ENCODE peak calls at places on chromosomes 12 and 14, in six cellular contexts. Z is IMR-90, B is SK-N-SH, P is WERI-Rb-1, C is testis, S is tibial nerve. V is an unnamed sample.

GRCh38 chr12:116332705-116333380 is 55.4 kb upstream of the MED13L start:
- DNase-seq in C (no peak), Z (no peak), S (no peak), B (no peak), P (no peak), V (peak)

GRCh38 chr12:62113366-62114011 is 146.7 kb upstream of the USP15 start:
- DNase-seq in Z (no peak), P (no peak), S (no peak), C (no peak), B (no peak), V (no peak)

GRCh38 chr14:76514599-76514998 is 138.7 kb downstream of the ESRRB start:
- DNase-seq in B (no peak), Z (peak), P (peak), C (no peak), S (no peak), V (peak)

GRCh38 chr14:97602438-97603117 is 805.4 kb downstream of the VRK1 start:
- DNase-seq in C (no peak), B (no peak), P (no peak), Z (no peak), S (no peak), V (no peak)

GRCh38 chr14:66247662-66248061 is 238.5 kb upstream of the CCDC196 start:
- DNase-seq in S (no peak), B (peak), P (no peak), C (no peak), Z (no peak), V (peak)

GRCh38 chr12:57590892-57591566 is at the start of gene PIP4K2C:
- DNase-seq in C (peak), S (peak), B (peak), P (peak), Z (peak), V (peak)

GRCh38 chr12:124413915-124414314 is 119.0 kb downstream of the RFLNA start:
- DNase-seq in C (no peak), Z (no peak), P (no peak), S (no peak), B (no peak), V (no peak)

GRCh38 chr12:70619471-70620152 is 17.6 kb downstream of the PTPRB start:
- DNase-seq in B (no peak), Z (peak), S (no peak), P (no peak), C (no peak), V (no peak)

GRCh38 chr14:28785096-28785952 is 18.7 kb downstream of the FOXG1 start:
- DNase-seq in Z (peak), B (no peak), S (no peak), P (peak), C (peak), V (no peak)

GRCh38 chr12:98752726-98753125 is 107.6 kb downstream of the APAF1 start:
- DNase-seq in C (no peak), B (no peak), Z (peak), S (no peak), P (no peak), V (peak)

GRCh38 chr12:48002179-48002601 is 2.1 kb downstream of the COL2A1 start:
- DNase-seq in C (no peak), S (no peak), B (peak), Z (no peak), P (no peak), V (no peak)

GRCh38 chr14:38211258-38211735 is 3.6 kb downstream of the SSTR1 start:
- DNase-seq in S (no peak), B (no peak), P (no peak), Z (no peak), C (no peak), V (no peak)
- H3K4me3 ChIP-seq in S (peak), B (peak), P (no peak), Z (peak), C (peak), V (no peak)

DNA sequence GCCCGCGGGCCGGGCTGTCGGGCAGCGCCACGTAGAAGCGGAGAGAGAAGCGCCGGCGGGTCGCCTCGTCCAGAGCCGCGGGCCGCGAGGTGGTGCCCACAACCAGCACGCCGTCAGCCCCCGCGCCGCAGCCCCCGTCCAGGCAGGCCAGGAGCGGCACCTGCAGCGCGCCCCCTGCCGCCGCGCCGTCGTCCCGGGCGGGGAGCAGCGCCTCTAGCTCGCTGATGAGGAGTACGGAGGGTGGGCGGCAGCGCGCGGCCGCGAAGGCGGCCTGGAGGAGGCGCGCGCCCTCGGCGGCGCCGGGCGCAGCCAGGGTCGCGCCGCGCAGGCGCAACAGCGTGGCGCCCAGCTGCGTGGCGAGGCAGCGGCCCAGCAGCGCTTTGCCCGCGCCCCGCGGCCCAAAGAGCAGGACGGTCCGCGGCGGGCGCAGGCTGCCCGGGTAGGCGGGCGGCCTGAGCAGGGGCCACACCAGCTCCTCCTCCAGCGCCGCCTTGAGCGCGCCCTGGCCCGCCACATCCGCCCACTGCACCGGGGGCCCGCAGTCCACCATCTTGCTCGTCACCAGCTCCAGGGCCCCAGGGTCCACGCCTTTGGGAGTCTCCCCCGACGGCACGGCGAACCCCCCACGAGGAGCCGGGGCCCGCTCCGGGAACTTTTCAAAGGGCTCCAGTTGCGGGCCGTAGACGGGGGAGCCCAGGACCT is 27.6 kb downstream of the FIGNL2 start:
- DNase-seq in P (no peak), C (peak), B (peak), Z (peak), S (no peak), V (peak)
- TF ChIP-seq CTCF in P (no peak), C (peak), B (peak), Z (peak), S (no peak), V (no peak)

GRCh38 chr12:19692566-19692965 is 253.3 kb downstream of the AEBP2 start:
- DNase-seq in B (no peak), Z (no peak), P (no peak), C (no peak), S (no peak), V (no peak)

GRCh38 chr12:19700969-19701368 is 261.7 kb downstream of the AEBP2 start:
- DNase-seq in B (no peak), Z (no peak), S (no peak), C (no peak), P (no peak), V (no peak)

GRCh38 chr12:19692091-19692490 is 252.8 kb downstream of the AEBP2 start:
- DNase-seq in B (no peak), C (no peak), Z (no peak), S (no peak), P (no peak), V (no peak)

GRCh38 chr12:19694627-19695026 is 255.3 kb downstream of the AEBP2 start:
- DNase-seq in Z (peak), P (no peak), S (no peak), C (no peak), B (no peak), V (no peak)

GRCh38 chr12:19695244-19696098 is 256.2 kb downstream of the AEBP2 start:
- DNase-seq in S (no peak), C (no peak), Z (peak), P (no peak), B (no peak), V (peak)
- H3K4me3 ChIP-seq in S (no peak), C (no peak), Z (no peak), P (no peak), B (no peak), V (no peak)

GRCh38 chr12:56373515-56373914 is 10.9 kb upstream of the APOF start:
- DNase-seq in C (no peak), B (no peak), Z (no peak), P (no peak), S (no peak), V (no peak)

GRCh38 chr12:56377989-56378316 is 15.3 kb upstream of the APOF start:
- DNase-seq in Z (no peak), C (no peak), B (no peak), P (no peak), S (no peak), V (no peak)

GRCh38 chr12:56375598-56376434 is 13.2 kb upstream of the APOF start:
- DNase-seq in P (peak), S (no peak), B (no peak), Z (no peak), C (no peak), V (no peak)

GRCh38 chr12:56374726-56375597 is 12.3 kb upstream of the APOF start:
- DNase-seq in S (no peak), B (no peak), Z (peak), C (no peak), P (no peak), V (no peak)

GRCh38 chr12:56377310-56377988 is 14.8 kb upstream of the APOF start:
- DNase-seq in P (no peak), C (no peak), Z (peak), S (no peak), B (no peak), V (peak)
- TF ChIP-seq CTCF in P (peak), C (no peak), Z (peak), S (no peak), B (peak), V (peak)

DNA sequence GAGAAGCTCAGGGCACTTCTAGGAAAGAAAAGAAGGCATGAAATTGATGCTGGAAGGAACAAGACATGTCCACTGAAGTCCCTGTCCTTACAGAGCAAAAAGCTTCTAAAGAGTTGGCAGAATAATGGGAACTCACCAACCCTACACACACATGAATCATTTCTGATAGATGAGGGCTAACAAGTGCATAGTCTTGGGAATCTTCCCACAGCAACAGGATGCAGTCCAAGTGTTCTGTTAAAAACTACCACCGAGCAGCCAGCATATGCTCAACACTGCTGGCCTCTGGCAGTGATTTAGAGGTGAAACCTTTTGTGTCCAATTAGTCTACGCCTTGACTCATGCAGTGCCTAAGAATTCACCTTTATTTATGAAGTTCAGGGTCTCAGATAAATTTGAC is 44.9 kb downstream of the RHOJ start:
- DNase-seq in C (peak), Z (peak), B (no peak), S (no peak), P (no peak), V (no peak)
- H3K4me3 ChIP-seq in C (no peak), Z (no peak), B (no peak), S (no peak), P (no peak), V (no peak)

GRCh38 chr14:36099619-36100018 is 76.9 kb downstream of the PTCSC3 start:
- DNase-seq in B (no peak), P (no peak), C (no peak), S (no peak), Z (no peak), V (no peak)

GRCh38 chr14:36105401-36105800 is 71.1 kb downstream of the PTCSC3 start:
- DNase-seq in B (no peak), P (no peak), C (no peak), S (no peak), Z (no peak), V (peak)
- TF ChIP-seq CTCF in B (no peak), P (no peak), C (no peak), S (no peak), Z (peak), V (peak)